ENCODE peak calls at places on chromosomes 4 and X, in nine cellular contexts. O, B, P, Q, Y, V, D, I and T are unnamed samples.

GRCh38 chr4:186146443-186146842 is 41.9 kb downstream of the FAM149A start:
- DNase-seq in O (no peak), B (no peak), P (no peak), Q (no peak), Y (no peak), V (no peak), D (no peak), I (no peak), T (no peak)

GRCh38 chr4:139234258-139234657 is 45.8 kb downstream of the MGARP start:
- DNase-seq in O (no peak), B (no peak), P (no peak), Q (no peak), Y (no peak), V (no peak), D (no peak), I (no peak), T (no peak)

GRCh38 chr4:178306565-178306964 is 864.3 kb upstream of the AGA start:
- DNase-seq in O (no peak), B (peak; percentile 3), P (no peak), Q (peak; percentile 32), Y (no peak), V (peak; percentile 30), D (no peak), I (no peak), T (no peak)

GRCh38 chr4:111678466-111678865 is 466.8 kb upstream of the FAM241A start:
- DNase-seq in O (no peak), B (peak; percentile 75), P (no peak), Q (peak; percentile 65), Y (no peak), V (peak; percentile 83), D (no peak), I (no peak), T (no peak)

GRCh38 chr4:126776361-126776760 is 856.4 kb upstream of the INTU start:
- DNase-seq in O (no peak), B (no peak), P (no peak), Q (no peak), Y (no peak), V (no peak), D (no peak), I (no peak), T (no peak)

GRCh38 chrX:108097380-108097779 is 5.8 kb downstream of the ATG4A start:
- DNase-seq in O (no peak), B (no peak), P (no peak), Q (no peak), Y (no peak), V (peak; percentile 18), D (no peak), I (no peak), T (no peak)

GRCh38 chrX:88830113-88830512 is 83.1 kb downstream of the CPXCR1 start:
- DNase-seq in O (no peak), B (no peak), P (no peak), Q (no peak), Y (no peak), V (no peak), D (no peak), I (no peak), T (no peak)

GRCh38 chr4:8199594-8200301 is 658 bp downstream of the SH3TC1 start:
- DNase-seq in O (no peak), B (no peak), P (no peak), Q (no peak), Y (no peak), V (no peak), D (no peak), I (no peak), T (no peak)

GRCh38 chrX:47941423-47941822 is 62.4 kb downstream of the ZNF182 start:
- DNase-seq in O (no peak), B (no peak), P (no peak), Q (no peak), Y (no peak), V (no peak), D (no peak), I (no peak), T (no peak)

GRCh38 chr4:8830056-8830455 is 41.6 kb downstream of the HMX1 start:
- DNase-seq in O (no peak), B (no peak), P (no peak), Q (no peak), Y (no peak), V (no peak), D (no peak), I (no peak), T (no peak)

GRCh38 chr4:154559141-154559841 is 3.5 kb upstream of the FGB start:
- DNase-seq in O (no peak), B (peak; percentile 84), P (no peak), Q (peak; percentile 73), Y (no peak), V (peak; percentile 59), D (no peak), I (no peak), T (peak; percentile 10)

GRCh38 chr4:2402941-2403340 is 15.5 kb downstream of the ZFYVE28 start:
- DNase-seq in O (no peak), B (no peak), P (no peak), Q (no peak), Y (no peak), V (no peak), D (no peak), I (no peak), T (no peak)

GRCh38 chr4:80730158-80730557 is 300.4 kb upstream of the BMP3 start:
- DNase-seq in O (no peak), B (no peak), P (no peak), Q (no peak), Y (no peak), V (no peak), D (no peak), I (no peak), T (no peak)

GRCh38 chr4:128346054-128346716 is 58.6 kb upstream of the PGRMC2 start:
- DNase-seq in O (no peak), B (peak; percentile 53), P (no peak), Q (peak; percentile 20), Y (no peak), V (peak; percentile 51), D (no peak), I (no peak), T (no peak)

GRCh38 chrX:44234541-44234940 is 108.9 kb downstream of the EFHC2 start:
- DNase-seq in O (no peak), B (no peak), P (no peak), Q (no peak), Y (no peak), V (no peak), D (no peak), I (no peak), T (no peak)

GRCh38 chr4:80266267-80266901 is at the start of gene FGF5:
- DNase-seq in O (no peak), B (peak; percentile 93), P (peak; percentile 43), Q (peak; percentile 89), Y (no peak), V (peak; percentile 96), D (no peak), I (no peak), T (peak; percentile 48)

GRCh38 chrX:110310896-110311295 is 7.0 kb downstream of the AMMECR1 start:
- DNase-seq in O (no peak), B (peak; percentile 20), P (no peak), Q (no peak), Y (no peak), V (no peak), D (peak; percentile 20), I (no peak), T (no peak)

GRCh38 chr4:62328526-62328925 is 1128.4 kb downstream of the ADGRL3 start:
- DNase-seq in O (no peak), B (no peak), P (no peak), Q (peak; percentile 5), Y (no peak), V (no peak), D (no peak), I (no peak), T (no peak)

GRCh38 chr4:26321326-26322276 is 787 bp downstream of the RBPJ start:
- DNase-seq in O (peak; percentile 8), B (peak; percentile 45), P (no peak), Q (peak; percentile 32), Y (peak; percentile 16), V (peak; percentile 31), D (peak; percentile 30), I (no peak), T (peak; percentile 57)

GRCh38 chr4:9898596-9899345 is 117.3 kb downstream of the DRD5 start:
- DNase-seq in O (no peak), B (peak; percentile 70), P (no peak), Q (peak; percentile 69), Y (no peak), V (peak; percentile 6), D (no peak), I (no peak), T (peak; percentile 31)

GRCh38 chr4:40601641-40602040 is 28.0 kb downstream of the RBM47 start:
- DNase-seq in O (no peak), B (no peak), P (no peak), Q (no peak), Y (no peak), V (no peak), D (no peak), I (no peak), T (no peak)

GRCh38 chr4:51963871-51964513 is 56.2 kb downstream of the LRRC66 start:
- DNase-seq in O (no peak), B (no peak), P (no peak), Q (no peak), Y (no peak), V (no peak), D (no peak), I (no peak), T (no peak)

GRCh38 chr4:55512922-55513571 is 33.7 kb downstream of the CLOCK start:
- DNase-seq in O (no peak), B (peak; percentile 11), P (no peak), Q (no peak), Y (no peak), V (no peak), D (no peak), I (no peak), T (no peak)

GRCh38 chr4:3193531-3194203 is 55.3 kb upstream of the MSANTD1 start:
- DNase-seq in O (no peak), B (peak; percentile 22), P (no peak), Q (peak; percentile 29), Y (no peak), V (no peak), D (no peak), I (no peak), T (no peak)